ENCODE peak calls at places on chromosomes 5 and 9, in eight cellular contexts. Q is uterus, U is upper lobe of left lung, D is heart left ventricle, G is IMR-90, C is right lobe of liver, X is lower leg skin, Z is tibial nerve. K is an unnamed sample.
A peak's percentile ranks its signal among the peaks of the same experiment; 100 is the strongest.

GRCh38 chr9:135704366-135704947 is 2.5 kb downstream of the KCNT1 start:
- DNase-seq in Q (no peak), U (no peak), D (no peak), G (no peak), C (no peak), X (no peak), Z (no peak), K (peak; percentile 14)

GRCh38 chr9:27468450-27469110 is 55.5 kb upstream of the IFNK start:
- DNase-seq in Q (no peak), U (no peak), D (no peak), G (no peak), C (no peak), X (no peak), Z (no peak), K (no peak)

GRCh38 chr5:120314201-120314600 is 149.9 kb upstream of the PRR16 start:
- DNase-seq in Q (no peak), U (no peak), D (no peak), G (peak; percentile 44), C (no peak), X (no peak), Z (no peak), K (no peak)

GRCh38 chr5:83095973-83096539 is 18.7 kb downstream of the XRCC4 start:
- DNase-seq in Q (no peak), U (no peak), D (no peak), G (peak; percentile 88), C (no peak), X (no peak), Z (no peak), K (no peak)

GRCh38 chr9:34550681-34551270 is 28.0 kb upstream of the ENHO start:
- DNase-seq in Q (no peak), U (peak; percentile 12), D (peak; percentile 12), G (no peak), C (peak; percentile 27), X (peak; percentile 78), Z (peak; percentile 5), K (no peak)

GRCh38 chr5:164233796-164234195 is 728.4 kb downstream of the MAT2B start:
- DNase-seq in Q (no peak), U (no peak), D (no peak), G (no peak), C (no peak), X (no peak), Z (no peak), K (no peak)

GRCh38 chr5:155872801-155873200 is 454.2 kb upstream of the SGCD start:
- DNase-seq in Q (no peak), U (no peak), D (no peak), G (peak; percentile 3), C (no peak), X (no peak), Z (no peak), K (no peak)

GRCh38 chr5:8184455-8185063 is 315.6 kb downstream of the MTRR start:
- DNase-seq in Q (no peak), U (peak; percentile 25), D (no peak), G (peak; percentile 28), C (peak; percentile 60), X (no peak), Z (no peak), K (peak; percentile 63)

GRCh38 chr5:76388236-76388635 is 14.8 kb upstream of the IQGAP2 start:
- DNase-seq in Q (no peak), U (no peak), D (no peak), G (no peak), C (no peak), X (no peak), Z (no peak), K (no peak)

GRCh38 chr9:76557674-76558073 is 98.7 kb downstream of the GCNT1 start:
- DNase-seq in Q (no peak), U (no peak), D (no peak), G (peak; percentile 47), C (no peak), X (no peak), Z (no peak), K (no peak)

DNA sequence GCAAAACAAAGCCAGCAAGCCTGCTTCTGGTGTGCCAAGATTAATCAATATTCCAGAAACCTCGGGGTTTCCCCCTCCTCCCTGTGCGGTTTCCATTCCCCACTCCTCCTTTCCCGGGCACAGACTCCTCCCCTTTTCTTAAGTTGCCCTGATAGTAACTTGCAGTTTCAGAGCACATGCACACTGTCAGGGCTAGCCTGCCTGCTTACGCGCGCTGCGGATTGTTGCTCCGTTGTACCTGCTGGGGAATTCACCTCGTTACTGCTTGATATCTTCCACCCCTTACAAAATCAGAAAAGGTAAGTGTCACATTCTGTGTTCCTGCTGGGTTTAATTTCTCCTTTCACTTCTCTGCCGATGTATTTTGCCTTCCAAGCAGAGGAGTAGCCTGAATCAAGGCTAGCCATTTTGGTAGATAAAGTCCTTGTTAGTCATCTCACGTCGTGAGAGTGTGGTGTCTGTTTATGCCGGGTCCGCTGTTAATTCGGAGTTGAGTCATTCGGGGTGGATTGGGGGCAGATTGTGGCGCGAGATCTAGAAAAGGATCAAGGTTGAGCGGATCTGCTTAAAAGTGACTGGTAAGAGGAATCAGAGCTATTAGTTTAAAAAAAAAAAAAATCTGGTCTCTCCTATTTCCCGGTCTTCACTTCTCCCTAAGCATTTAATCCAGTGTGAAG is at the start of gene SLC1A3:
- DNase-seq in Q (peak; percentile 20), U (peak; percentile 76), D (peak; percentile 37), G (peak; percentile 68), C (peak; percentile 65), X (peak; percentile 90), Z (peak; percentile 33), K (peak; percentile 54)
- TF ChIP-seq POLR2A in Q (no peak), U (no peak), D (no peak), G (no peak), C (peak; percentile 62), X (no peak), Z (no peak), K (peak; percentile 76)

GRCh38 chr9:99387416-99387815 is 165.3 kb downstream of the SEC61B start:
- DNase-seq in Q (no peak), U (no peak), D (no peak), G (no peak), C (no peak), X (no peak), Z (no peak), K (no peak)

GRCh38 chr9:99383536-99383935 is 161.5 kb downstream of the SEC61B start:
- DNase-seq in Q (no peak), U (no peak), D (no peak), G (no peak), C (no peak), X (no peak), Z (no peak), K (no peak)

GRCh38 chr9:99389087-99390033 is 167.3 kb downstream of the SEC61B start:
- DNase-seq in Q (no peak), U (no peak), D (no peak), G (peak; percentile 36), C (no peak), X (no peak), Z (no peak), K (no peak)

GRCh38 chr9:99385814-99386279 is 163.8 kb downstream of the SEC61B start:
- DNase-seq in Q (no peak), U (no peak), D (peak; percentile 31), G (peak; percentile 52), C (no peak), X (no peak), Z (no peak), K (peak; percentile 10)

DNA sequence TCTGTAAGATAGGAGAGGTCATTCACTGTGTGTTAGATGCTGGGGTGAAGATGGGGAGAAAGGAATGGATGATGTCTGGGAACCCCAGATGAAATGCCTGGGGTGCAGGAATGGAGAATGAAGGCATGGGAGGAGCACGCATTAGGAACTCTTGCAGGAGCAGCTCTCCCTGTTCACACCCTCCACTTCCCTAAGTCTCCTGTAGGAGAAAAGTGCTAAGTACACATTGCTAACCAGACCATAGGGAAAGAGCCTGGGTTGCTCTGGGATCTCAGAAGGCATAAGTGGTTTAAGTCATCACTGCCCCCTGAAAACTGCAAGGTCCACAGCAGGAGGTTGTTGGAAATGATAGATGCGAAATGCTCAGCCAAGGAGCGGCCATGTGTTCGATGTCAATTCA is 163.1 kb downstream of the SEC61B start:
- DNase-seq in Q (no peak), U (no peak), D (no peak), G (no peak), C (no peak), X (no peak), Z (no peak), K (no peak)
- TF ChIP-seq CTCF in Q (no peak), U (no peak), D (no peak), G (no peak), C (no peak), X (no peak), Z (no peak), K (no peak)

GRCh38 chr9:136867480-136867879 is 1.4 kb upstream of the EDF1 start:
- DNase-seq in Q (no peak), U (no peak), D (no peak), G (no peak), C (no peak), X (no peak), Z (no peak), K (no peak)

GRCh38 chr9:136865768-136866103 is 372 bp downstream of the EDF1 start:
- DNase-seq in Q (no peak), U (no peak), D (peak; percentile 43), G (no peak), C (peak; percentile 79), X (no peak), Z (no peak), K (peak; percentile 59)

GRCh38 chr9:136863623-136864273 is 2.4 kb downstream of the EDF1 start:
- DNase-seq in Q (no peak), U (no peak), D (no peak), G (no peak), C (peak; percentile 52), X (no peak), Z (no peak), K (peak; percentile 15)

GRCh38 chr9:136862849-136863622 is 3.1 kb downstream of the EDF1 start:
- DNase-seq in Q (no peak), U (no peak), D (no peak), G (no peak), C (peak; percentile 56), X (no peak), Z (no peak), K (no peak)

DNA sequence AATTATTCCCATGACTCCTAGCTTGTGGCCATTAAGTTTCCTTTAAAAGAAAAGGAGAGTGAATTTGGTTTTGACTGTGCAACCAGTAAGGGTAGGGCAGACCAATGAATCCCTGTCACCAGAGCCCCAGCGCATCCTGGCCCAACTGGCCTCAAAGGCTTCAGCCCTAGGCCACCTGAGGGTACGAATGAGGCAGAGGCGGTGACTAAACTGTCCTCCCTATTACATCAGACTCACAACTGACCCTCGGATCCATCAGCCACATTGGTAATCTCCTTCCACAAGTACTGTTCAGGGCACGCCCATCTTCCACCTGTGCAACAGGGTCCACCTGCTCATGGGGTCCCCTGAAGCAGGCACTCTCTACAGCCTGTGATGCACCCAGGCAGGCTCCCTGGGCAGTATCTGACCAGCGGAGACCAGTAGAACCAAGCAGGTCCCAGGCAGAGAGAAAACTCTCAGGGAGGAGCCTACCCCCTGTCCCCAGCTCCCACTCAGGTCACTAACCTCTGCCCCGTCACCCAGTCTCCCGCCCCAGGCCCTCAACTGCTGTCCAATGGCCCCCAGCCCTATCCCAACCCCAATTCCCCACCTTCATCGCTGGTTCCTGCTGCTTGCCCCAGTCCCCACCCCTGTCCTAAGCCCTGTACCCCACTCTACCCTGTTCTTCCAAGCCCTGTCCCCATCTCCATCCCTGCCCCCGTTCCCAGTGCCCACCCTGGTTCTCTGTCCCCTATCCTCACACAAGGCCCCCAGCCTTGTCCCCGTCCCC is 926 bp downstream of the EDF1 start:
- DNase-seq in Q (no peak), U (no peak), D (no peak), G (no peak), C (no peak), X (peak; percentile 85), Z (no peak), K (no peak)
- H3K4me3 ChIP-seq in Q (peak overlapping the region; percentile 97), U (peak overlapping the region; percentile 100), D (peak overlapping the region; percentile 97), G (peak overlapping the region; percentile 71), C (peak overlapping the region; percentile 89), X (peak overlapping the region; percentile 90), Z (peak overlapping the region; percentile 95), K (peak overlapping the region; percentile 93)

GRCh38 chr9:134366223-134367031 is 40.2 kb downstream of the RXRA start:
- DNase-seq in Q (peak; percentile 91), U (peak; percentile 96), D (peak; percentile 89), G (peak; percentile 83), C (peak; percentile 95), X (peak; percentile 98), Z (peak; percentile 93), K (peak; percentile 87)
- TF ChIP-seq POLR2A in Q (no peak), U (no peak), D (no peak), G (no peak), C (peak; percentile 75), X (no peak), Z (peak; percentile 41), K (peak; percentile 60)

K was measured in body of pancreas.